ENCODE peak calls at places on chromosomes 7 and 10, in eight cellular contexts. S, R, P, X, L, Y, W and Z are unnamed samples.

GRCh38 chr7:107879400-107880035 is 11.5 kb upstream of the DLD start:
- DNase-seq in S (peak), R (peak), P (no peak), X (peak), L (peak), Y (no peak), W (no peak), Z (no peak)

GRCh38 chr10:114754445-114755320 is 66.9 kb upstream of the FHIP2A start:
- DNase-seq in S (no peak), R (no peak), P (no peak), X (no peak), L (no peak), Y (peak), W (no peak), Z (no peak)

GRCh38 chr7:68622500-68622899 is 975.8 kb upstream of the AUTS2 start:
- DNase-seq in S (no peak), R (no peak), P (no peak), X (no peak), L (no peak), Y (no peak), W (no peak), Z (no peak)

GRCh38 chr10:93548376-93549071 is 17.9 kb upstream of the FFAR4 start:
- DNase-seq in S (peak), R (no peak), P (no peak), X (no peak), L (no peak), Y (no peak), W (no peak), Z (no peak)

GRCh38 chr7:92609921-92610518 is 19.8 kb upstream of the FAM133B start:
- DNase-seq in S (no peak), R (no peak), P (no peak), X (no peak), L (no peak), Y (no peak), W (no peak), Z (no peak)

GRCh38 chr10:132339276-132339675 is 7.3 kb downstream of the LRRC27 start:
- DNase-seq in S (no peak), R (no peak), P (no peak), X (no peak), L (no peak), Y (no peak), W (no peak), Z (no peak)

GRCh38 chr7:65798111-65799075 is 74.5 kb upstream of the VKORC1L1 start:
- DNase-seq in S (no peak), R (no peak), P (no peak), X (peak), L (peak), Y (peak), W (no peak), Z (no peak)

GRCh38 chr7:130733866-130734524 is at the start of gene KLF14:
- DNase-seq in S (no peak), R (no peak), P (no peak), X (peak), L (peak), Y (no peak), W (no peak), Z (no peak)

GRCh38 chr10:12400266-12400931 is 51.1 kb downstream of the CAMK1D start:
- DNase-seq in S (no peak), R (no peak), P (no peak), X (no peak), L (no peak), Y (no peak), W (no peak), Z (peak)

GRCh38 chr7:43646603-43647313 is 63.9 kb downstream of the STK17A start:
- DNase-seq in S (no peak), R (no peak), P (no peak), X (no peak), L (no peak), Y (no peak), W (no peak), Z (no peak)

GRCh38 chr7:100215895-100216294 is 3.9 kb upstream of the PVRIG start:
- DNase-seq in S (no peak), R (no peak), P (no peak), X (no peak), L (no peak), Y (no peak), W (no peak), Z (no peak)

GRCh38 chr10:61153766-61154165 is 209.8 kb upstream of the RHOBTB1 start:
- DNase-seq in S (no peak), R (no peak), P (no peak), X (no peak), L (no peak), Y (no peak), W (no peak), Z (no peak)

GRCh38 chr10:123245264-123245663 is 91.1 kb downstream of the BUB3 start:
- DNase-seq in S (no peak), R (no peak), P (no peak), X (no peak), L (peak), Y (no peak), W (no peak), Z (no peak)

GRCh38 chr7:2313450-2314208 is 612 bp downstream of the SNX8 start:
- DNase-seq in S (peak), R (no peak), P (peak), X (no peak), L (no peak), Y (no peak), W (no peak), Z (no peak)

GRCh38 chr10:131733596-131733995 is 167.2 kb upstream of the PPP2R2D start:
- DNase-seq in S (no peak), R (no peak), P (no peak), X (no peak), L (no peak), Y (no peak), W (no peak), Z (no peak)

GRCh38 chr7:43377196-43377935 is 205.5 kb upstream of the STK17A start:
- DNase-seq in S (no peak), R (no peak), P (no peak), X (no peak), L (no peak), Y (no peak), W (no peak), Z (no peak)

GRCh38 chr7:47411281-47411869 is 170.5 kb downstream of the TNS3 start:
- DNase-seq in S (no peak), R (no peak), P (no peak), X (no peak), L (no peak), Y (no peak), W (no peak), Z (no peak)

GRCh38 chr7:101108330-101108857 is 18.5 kb upstream of the SERPINE1 start:
- DNase-seq in S (no peak), R (no peak), P (peak), X (no peak), L (peak), Y (no peak), W (no peak), Z (no peak)

GRCh38 chr10:85458274-85458673 is 908.3 kb downstream of the GRID1 start:
- DNase-seq in S (no peak), R (no peak), P (no peak), X (no peak), L (no peak), Y (no peak), W (no peak), Z (no peak)

GRCh38 chr7:142581341-142581740 is 167.9 kb upstream of the PRSS1 start:
- DNase-seq in S (no peak), R (no peak), P (peak), X (no peak), L (no peak), Y (no peak), W (no peak), Z (no peak)

GRCh38 chr7:93043393-93043985 is 74.3 kb downstream of the SAMD9 start:
- DNase-seq in S (no peak), R (peak), P (no peak), X (no peak), L (peak), Y (peak), W (no peak), Z (peak)

GRCh38 chr10:24505759-24506158 is 217.9 kb downstream of the ARHGAP21 start:
- DNase-seq in S (no peak), R (no peak), P (no peak), X (no peak), L (no peak), Y (no peak), W (no peak), Z (no peak)

GRCh38 chr7:136869991-136870798 is 1.7 kb downstream of the CHRM2 start:
- DNase-seq in S (no peak), R (no peak), P (no peak), X (peak), L (peak), Y (no peak), W (peak), Z (no peak)

GRCh38 chr7:152664636-152665035 is 11.3 kb downstream of the XRCC2 start:
- DNase-seq in S (no peak), R (no peak), P (no peak), X (no peak), L (no peak), Y (no peak), W (no peak), Z (no peak)

GRCh38 chr7:47688311-47689100 is 106.6 kb upstream of the TNS3 start:
- DNase-seq in S (no peak), R (no peak), P (no peak), X (no peak), L (peak), Y (no peak), W (no peak), Z (no peak)

GRCh38 chr10:115857856-115858255 is 415.1 kb downstream of the GFRA1 start:
- DNase-seq in S (no peak), R (no peak), P (no peak), X (no peak), L (no peak), Y (peak), W (no peak), Z (peak)

GRCh38 chr7:98250789-98251188 is 1.2 kb downstream of the TECPR1 start:
- DNase-seq in S (no peak), R (no peak), P (no peak), X (peak), L (no peak), Y (no peak), W (no peak), Z (no peak)

GRCh38 chr10:103181244-103181643 is 11.8 kb downstream of the NT5C2 start:
- DNase-seq in S (no peak), R (no peak), P (no peak), X (no peak), L (no peak), Y (no peak), W (no peak), Z (no peak)

GRCh38 chr7:97005764-97006145 is 402 bp downstream of the DLX6 start:
- DNase-seq in S (no peak), R (no peak), P (no peak), X (no peak), L (no peak), Y (no peak), W (no peak), Z (no peak)

GRCh38 chr10:93755443-93756127 is 2.2 kb upstream of the LGI1 start:
- DNase-seq in S (no peak), R (no peak), P (no peak), X (no peak), L (no peak), Y (no peak), W (no peak), Z (no peak)

GRCh38 chr10:97069576-97070362 is 116.0 kb downstream of the SLIT1 start:
- DNase-seq in S (peak), R (no peak), P (no peak), X (no peak), L (no peak), Y (no peak), W (no peak), Z (no peak)

GRCh38 chr7:73567701-73568685 is 10.4 kb downstream of the TBL2 start:
- DNase-seq in S (no peak), R (no peak), P (no peak), X (no peak), L (no peak), Y (no peak), W (no peak), Z (no peak)

GRCh38 chr7:21550821-21551531 is 8.1 kb downstream of the DNAH11 start:
- DNase-seq in S (no peak), R (no peak), P (no peak), X (no peak), L (peak), Y (no peak), W (no peak), Z (no peak)

GRCh38 chr7:5360971-5361370 is 62.7 kb downstream of the TNRC18 start:
- DNase-seq in S (no peak), R (no peak), P (no peak), X (no peak), L (no peak), Y (no peak), W (no peak), Z (no peak)

GRCh38 chr7:47356261-47356660 is 225.7 kb downstream of the TNS3 start:
- DNase-seq in S (no peak), R (no peak), P (no peak), X (no peak), L (no peak), Y (no peak), W (no peak), Z (no peak)

GRCh38 chr10:109929501-109930219 is 6.3 kb upstream of the XPNPEP1 start:
- DNase-seq in S (no peak), R (no peak), P (no peak), X (no peak), L (no peak), Y (no peak), W (no peak), Z (no peak)

GRCh38 chr7:27419581-27420177 is 177.1 kb downstream of the EVX1 start:
- DNase-seq in S (no peak), R (no peak), P (no peak), X (no peak), L (no peak), Y (no peak), W (no peak), Z (no peak)

GRCh38 chr7:126856691-126857291 is 395.9 kb downstream of the GRM8 start:
- DNase-seq in S (no peak), R (no peak), P (no peak), X (no peak), L (peak), Y (no peak), W (no peak), Z (no peak)
- TF ChIP-seq CTCF in S (peak), R (no peak), P (peak), X (peak), L (peak), Y (no peak), W (no peak), Z (peak)

DNA sequence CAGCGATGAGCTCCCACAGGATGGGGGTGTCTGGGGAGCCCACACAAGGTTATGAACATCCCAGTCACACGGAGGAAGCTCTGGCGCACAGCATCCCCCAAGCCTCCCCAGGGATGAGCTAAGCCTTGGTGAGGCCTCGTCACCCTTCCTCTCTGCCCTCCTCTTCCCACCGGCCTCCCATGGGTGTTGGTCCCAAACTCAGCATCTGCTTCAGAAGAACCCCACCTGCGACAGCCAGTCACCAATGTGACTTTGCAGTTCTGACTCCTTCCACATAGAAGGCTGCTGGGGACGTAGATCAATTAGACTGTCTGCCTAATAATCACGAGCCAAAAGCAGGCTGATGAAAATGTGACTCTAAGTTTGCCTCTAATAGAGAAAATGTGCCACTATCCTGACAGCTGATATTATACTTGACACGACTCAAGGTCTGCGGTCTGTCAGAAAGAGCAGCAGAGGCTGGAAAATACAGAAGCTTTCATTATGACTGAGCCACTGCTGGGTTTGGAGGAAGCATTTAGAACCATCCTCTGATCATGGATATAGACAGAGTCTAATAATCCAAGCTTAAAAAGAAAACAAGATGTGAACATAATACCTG is 116.0 kb upstream of the PFKP start:
- DNase-seq in S (no peak), R (no peak), P (no peak), X (no peak), L (no peak), Y (no peak), W (no peak), Z (no peak)
- TF ChIP-seq CTCF in S (no peak), R (no peak), P (no peak), X (no peak), L (no peak), Y (no peak), W (no peak), Z (no peak)

GRCh38 chr10:80949785-80950184 is 412.1 kb downstream of the SH2D4B start:
- DNase-seq in S (no peak), R (no peak), P (no peak), X (no peak), L (no peak), Y (no peak), W (no peak), Z (no peak)

GRCh38 chr10:80946073-80946472 is 408.4 kb downstream of the SH2D4B start:
- DNase-seq in S (no peak), R (no peak), P (no peak), X (no peak), L (no peak), Y (no peak), W (no peak), Z (no peak)

GRCh38 chr10:80946957-80947722 is 409.4 kb downstream of the SH2D4B start:
- DNase-seq in S (no peak), R (no peak), P (no peak), X (no peak), L (no peak), Y (no peak), W (no peak), Z (no peak)

GRCh38 chr10:80945267-80945880 is 407.7 kb downstream of the SH2D4B start:
- DNase-seq in S (no peak), R (no peak), P (no peak), X (peak), L (peak), Y (no peak), W (no peak), Z (no peak)
- TF ChIP-seq CTCF in S (no peak), R (no peak), P (no peak), X (peak), L (peak), Y (no peak), W (no peak), Z (peak)

DNA sequence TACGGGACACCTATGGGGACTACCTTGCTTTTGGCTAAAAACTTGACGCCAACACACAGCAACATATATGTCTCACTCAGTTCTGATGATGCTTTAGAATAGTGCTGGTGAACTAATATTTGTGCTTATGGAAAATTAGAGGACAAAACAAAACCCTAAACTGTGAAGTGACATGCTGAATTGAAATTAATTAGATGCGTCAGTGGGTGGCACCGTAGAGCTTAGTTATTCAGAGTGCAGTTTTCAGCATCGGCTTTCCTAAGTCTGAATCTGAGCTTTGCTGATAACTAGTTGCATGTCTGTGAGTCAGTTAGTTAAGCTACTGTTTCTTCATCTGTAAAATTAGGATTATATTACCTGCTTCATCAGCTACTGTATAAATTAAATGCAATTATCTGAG is 245.0 kb upstream of the SORCS1 start:
- DNase-seq in S (no peak), R (no peak), P (no peak), X (peak), L (peak), Y (no peak), W (no peak), Z (no peak)
- TF ChIP-seq CTCF in S (no peak), R (peak), P (no peak), X (peak), L (peak), Y (peak), W (peak), Z (peak)

DNA sequence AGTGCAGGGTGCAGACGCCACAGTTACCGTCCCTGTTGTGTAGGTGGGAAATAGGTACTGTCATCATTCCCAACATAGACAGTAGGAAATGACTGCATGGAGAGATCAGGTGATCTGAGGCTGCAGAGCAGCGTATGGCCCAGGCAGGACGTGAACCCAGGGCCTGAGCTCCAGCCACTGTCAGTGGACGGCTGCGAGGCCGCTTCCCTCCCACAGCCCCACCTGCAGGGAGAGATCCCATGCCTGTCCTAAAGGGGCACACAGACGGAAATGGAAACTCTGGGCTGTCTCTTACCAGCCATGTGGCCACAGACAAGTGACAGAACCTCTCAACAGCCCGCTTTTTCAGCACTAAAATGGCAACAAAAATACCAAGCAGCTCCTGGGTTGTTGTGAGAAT is 44.5 kb upstream of the MNX1 start:
- DNase-seq in S (no peak), R (no peak), P (no peak), X (no peak), L (no peak), Y (no peak), W (no peak), Z (no peak)
- TF ChIP-seq CTCF in S (no peak), R (no peak), P (no peak), X (no peak), L (no peak), Y (no peak), W (no peak), Z (no peak)

GRCh38 chr10:100724531-100725027 is 20.8 kb upstream of the PAX2 start:
- DNase-seq in S (no peak), R (no peak), P (no peak), X (no peak), L (no peak), Y (no peak), W (no peak), Z (no peak)

GRCh38 chr10:100725041-100725440 is 20.3 kb upstream of the PAX2 start:
- DNase-seq in S (no peak), R (no peak), P (no peak), X (no peak), L (no peak), Y (no peak), W (no peak), Z (no peak)

GRCh38 chr10:100723769-100724530 is 21.4 kb upstream of the PAX2 start:
- DNase-seq in S (no peak), R (no peak), P (no peak), X (no peak), L (peak), Y (no peak), W (no peak), Z (no peak)

GRCh38 chr10:100727808-100728207 is 17.6 kb upstream of the PAX2 start:
- DNase-seq in S (no peak), R (no peak), P (no peak), X (no peak), L (no peak), Y (no peak), W (no peak), Z (no peak)

DNA sequence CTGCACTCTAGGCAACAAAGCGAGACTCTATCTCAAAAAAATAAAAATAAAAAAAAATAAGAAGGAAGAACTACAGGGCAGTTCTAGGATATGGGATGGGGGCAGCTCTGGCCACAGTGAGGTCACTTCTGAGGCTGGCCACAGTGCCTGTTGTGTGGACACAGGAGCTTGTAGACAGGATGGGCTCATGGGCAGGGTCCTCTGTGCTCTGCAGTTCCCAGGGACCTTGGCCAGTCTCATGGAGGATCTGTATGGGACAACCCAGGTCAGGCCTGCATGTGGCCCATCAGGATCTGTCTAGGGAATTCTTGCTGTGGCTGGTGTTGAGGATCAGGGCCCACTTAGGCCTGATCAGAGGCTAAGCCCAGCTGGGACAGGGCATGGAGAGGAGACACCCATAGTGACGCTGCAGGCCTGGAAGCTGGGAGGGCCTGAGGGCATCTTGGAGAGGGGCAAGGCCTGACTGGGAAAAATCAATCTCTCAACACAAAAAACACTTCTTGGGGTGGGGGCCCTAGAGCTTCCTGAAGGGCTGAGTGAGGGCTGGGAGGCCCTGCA is 19.4 kb upstream of the PAX2 start:
- DNase-seq in S (no peak), R (no peak), P (no peak), X (no peak), L (no peak), Y (no peak), W (no peak), Z (no peak)
- TF ChIP-seq CTCF in S (no peak), R (no peak), P (no peak), X (no peak), L (no peak), Y (no peak), W (no peak), Z (no peak)